ENCODE peak calls at places on chromosomes 4 and X, in seven cellular contexts. M, P, X, L, W, D and K are unnamed samples. For H3K36me3, the result is how much of the 10 kb centered on the place peaks cover.

GRCh38 chr4:93791570-93792195 is 36.9 kb upstream of the ATOH1 start:
- DNase-seq in X (peak), W (no peak), D (peak), L (no peak), P (peak), M (peak), K (no peak)

GRCh38 chrX:115642895-115643530 is 82.0 kb downstream of the PLS3 start:
- DNase-seq in X (peak), D (peak), P (peak), W (no peak), L (no peak), M (peak), K (no peak)

GRCh38 chrX:86171366-86171765 is 23.1 kb downstream of the DACH2 start:
- DNase-seq in P (no peak), X (no peak), W (no peak), D (peak), M (peak), L (no peak), K (no peak)

GRCh38 chrX:123833387-123833786 is 26.5 kb upstream of the XIAP start:
- DNase-seq in W (no peak), L (no peak), M (peak), P (peak), D (peak), X (peak), K (peak)

GRCh38 chr4:139470295-139470694 is 16.4 kb downstream of the RAB33B start:
- DNase-seq in L (no peak), M (no peak), P (no peak), X (no peak), D (no peak), W (no peak), K (no peak)

GRCh38 chr4:8010618-8011017 is 71.0 kb upstream of the AFAP1 start:
- DNase-seq in X (peak), L (no peak), P (no peak), M (peak), W (no peak), D (no peak), K (peak)

GRCh38 chrX:150155396-150156048 is 207.6 kb upstream of the MAMLD1 start:
- DNase-seq in D (no peak), P (peak), W (peak), X (peak), M (peak), L (peak), K (peak)

GRCh38 chr4:47662975-47663374 is 174.9 kb downstream of the CORIN start:
- DNase-seq in W (no peak), L (no peak), P (no peak), M (no peak), D (peak), X (no peak), K (no peak)

GRCh38 chrX:129842510-129843208 is 1.0 kb downstream of the ZDHHC9 start:
- DNase-seq in L (no peak), M (peak), P (no peak), D (peak), X (peak), W (peak), K (peak)

GRCh38 chr4:72971572-72971971 is 97.9 kb downstream of the COX18 start:
- DNase-seq in W (no peak), M (peak), P (peak), X (no peak), L (no peak), D (peak), K (peak)

GRCh38 chr4:138235419-138235952 is 6.7 kb downstream of the SLC7A11 start:
- DNase-seq in W (no peak), D (peak), P (no peak), L (no peak), M (peak), X (no peak), K (no peak)

GRCh38 chr4:82522472-82522871 is 39.3 kb downstream of the TMEM150C start:
- DNase-seq in W (no peak), P (no peak), M (no peak), L (no peak), X (no peak), D (no peak), K (no peak)

GRCh38 chr4:82519776-82520175 is 42.0 kb downstream of the TMEM150C start:
- DNase-seq in D (no peak), L (no peak), M (peak), W (no peak), P (no peak), X (no peak), K (no peak)

GRCh38 chr4:82515705-82516104 is 46.1 kb downstream of the TMEM150C start:
- DNase-seq in M (peak), W (peak), D (no peak), P (peak), L (peak), X (no peak), K (peak)

GRCh38 chr4:82517043-82517442 is 44.7 kb downstream of the TMEM150C start:
- DNase-seq in X (no peak), L (no peak), P (no peak), W (no peak), D (no peak), M (peak), K (no peak)

GRCh38 chr4:82519072-82519471 is 42.7 kb downstream of the TMEM150C start:
- DNase-seq in L (no peak), P (no peak), M (no peak), D (no peak), W (no peak), X (no peak), K (no peak)
- H3K4me3 ChIP-seq in L (no peak), P (no peak), M (no peak), D (no peak), W (no peak), X (no peak), K (no peak)

GRCh38 chr4:152328595-152328994 is 207.3 kb downstream of the FBXW7 start:
- DNase-seq in D (no peak), P (no peak), M (peak), X (no peak), L (no peak), W (no peak), K (peak)
- H3K36me3 ChIP-seq in D (under half), P (under half), M (under half), X (under half), L (half or more), W (half or more), K (under half)

DNA sequence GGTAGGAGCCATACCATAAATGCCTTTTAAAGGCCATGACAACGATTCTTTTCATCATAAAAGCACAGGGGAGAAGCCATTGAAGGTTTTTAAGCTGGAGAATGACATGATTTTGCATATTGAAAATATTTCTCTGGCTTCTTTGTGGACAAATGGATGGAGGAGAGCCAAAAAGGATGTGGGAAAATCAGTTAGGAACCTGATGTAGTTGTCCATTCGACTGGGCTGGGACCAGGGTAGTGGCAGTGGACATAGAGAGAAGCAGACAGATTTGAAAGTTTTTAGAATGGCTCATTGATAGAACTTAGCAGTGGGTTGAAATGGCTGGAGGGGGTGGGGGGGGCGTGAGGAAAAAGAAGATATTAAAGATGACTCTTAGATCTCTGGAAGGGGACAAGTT is 19.7 kb upstream of the MSN start:
- DNase-seq in L (no peak), P (no peak), M (no peak), W (no peak), X (no peak), D (no peak), K (no peak)
- H3K4me3 ChIP-seq in L (no peak), P (no peak), M (no peak), W (no peak), X (no peak), D (no peak), K (no peak)

GRCh38 chr4:56426273-56426672 is 9.1 kb downstream of the PPAT start:
- DNase-seq in X (no peak), L (no peak), M (no peak), P (no peak), D (no peak), W (no peak), K (no peak)
- H3K36me3 ChIP-seq in X (under half), L (under half), M (under half), P (under half), D (under half), W (under half), K (under half)

GRCh38 chrX:19382500-19383145 is 38.9 kb downstream of the PDHA1 start:
- DNase-seq in L (peak), X (peak), W (peak), M (peak), P (no peak), D (peak), K (peak)
- H3K4me3 ChIP-seq in L (no peak), X (no peak), W (no peak), M (no peak), P (no peak), D (no peak), K (no peak)